ENCODE peak calls at places on chromosomes 6 and 20, in four cellular contexts. One of them, this sample, is unnamed.

GRCh38 chr20:8930691-8931090 is 138.2 kb upstream of the PLCB4 start:
- DNase-seq in fibroblast of lung: no peak
- DNase-seq in fibroblast of gingiva: peak
- DNase-seq in activated T-cell treated with anti-CD3 and anti-CD28 coated beads for 1 hour: no peak
- DNase-seq in this sample: no peak

GRCh38 chr6:18081025-18081668 is 41.3 kb downstream of the NHLRC1 start:
- DNase-seq in fibroblast of lung: peak
- DNase-seq in fibroblast of gingiva: no peak
- DNase-seq in activated T-cell treated with anti-CD3 and anti-CD28 coated beads for 1 hour: no peak
- DNase-seq in this sample: no peak

GRCh38 chr20:44862286-44862685 is 23.2 kb upstream of the YWHAB start:
- DNase-seq in fibroblast of lung: no peak
- DNase-seq in fibroblast of gingiva: no peak
- DNase-seq in activated T-cell treated with anti-CD3 and anti-CD28 coated beads for 1 hour: no peak
- DNase-seq in this sample: no peak

GRCh38 chr20:15045246-15045645 is 707.8 kb upstream of the FLRT3 start:
- DNase-seq in fibroblast of lung: no peak
- DNase-seq in fibroblast of gingiva: peak
- DNase-seq in activated T-cell treated with anti-CD3 and anti-CD28 coated beads for 1 hour: no peak
- DNase-seq in this sample: no peak

GRCh38 chr20:51354769-51355319 is 187.7 kb downstream of the NFATC2 start:
- DNase-seq in fibroblast of lung: peak
- DNase-seq in fibroblast of gingiva: no peak
- DNase-seq in activated T-cell treated with anti-CD3 and anti-CD28 coated beads for 1 hour: no peak
- DNase-seq in this sample: peak

GRCh38 chr6:93624408-93624807 is 205.0 kb upstream of the EPHA7 start:
- DNase-seq in fibroblast of lung: no peak
- DNase-seq in fibroblast of gingiva: no peak
- DNase-seq in activated T-cell treated with anti-CD3 and anti-CD28 coated beads for 1 hour: no peak
- DNase-seq in this sample: no peak

GRCh38 chr6:104418839-104419238 is 440.9 kb downstream of the HACE1 start:
- DNase-seq in fibroblast of lung: no peak
- DNase-seq in fibroblast of gingiva: no peak
- DNase-seq in activated T-cell treated with anti-CD3 and anti-CD28 coated beads for 1 hour: no peak
- DNase-seq in this sample: no peak

GRCh38 chr6:154457046-154457713 is 53.3 kb downstream of the CNKSR3 start:
- DNase-seq in fibroblast of lung: peak
- DNase-seq in fibroblast of gingiva: no peak
- DNase-seq in activated T-cell treated with anti-CD3 and anti-CD28 coated beads for 1 hour: no peak
- DNase-seq in this sample: peak

GRCh38 chr6:103798166-103798565 is 1061.6 kb downstream of the HACE1 start:
- DNase-seq in fibroblast of lung: no peak
- DNase-seq in fibroblast of gingiva: no peak
- DNase-seq in activated T-cell treated with anti-CD3 and anti-CD28 coated beads for 1 hour: no peak
- DNase-seq in this sample: no peak

GRCh38 chr20:46400253-46400652 is 6.2 kb downstream of the ELMO2 start:
- DNase-seq in fibroblast of lung: peak
- DNase-seq in fibroblast of gingiva: peak
- DNase-seq in activated T-cell treated with anti-CD3 and anti-CD28 coated beads for 1 hour: no peak
- DNase-seq in this sample: peak

GRCh38 chr6:153138930-153139329 is 7.8 kb upstream of the RGS17 start:
- DNase-seq in fibroblast of lung: no peak
- DNase-seq in fibroblast of gingiva: no peak
- DNase-seq in activated T-cell treated with anti-CD3 and anti-CD28 coated beads for 1 hour: no peak
- DNase-seq in this sample: no peak

GRCh38 chr20:56429941-56430340 is 17.9 kb downstream of the CASS4 start:
- DNase-seq in fibroblast of lung: no peak
- DNase-seq in fibroblast of gingiva: no peak
- DNase-seq in activated T-cell treated with anti-CD3 and anti-CD28 coated beads for 1 hour: no peak
- DNase-seq in this sample: no peak

GRCh38 chr6:31718294-31718693 is 3.1 kb downstream of the LY6G6D start:
- DNase-seq in fibroblast of lung: no peak
- DNase-seq in fibroblast of gingiva: no peak
- DNase-seq in activated T-cell treated with anti-CD3 and anti-CD28 coated beads for 1 hour: no peak
- DNase-seq in this sample: no peak

GRCh38 chr20:46959081-46959692 is 64.5 kb downstream of the EYA2 start:
- DNase-seq in fibroblast of lung: peak
- DNase-seq in fibroblast of gingiva: peak
- DNase-seq in activated T-cell treated with anti-CD3 and anti-CD28 coated beads for 1 hour: no peak
- DNase-seq in this sample: peak

GRCh38 chr6:34940030-34940434 is 51.0 kb downstream of the ANKS1A start:
- DNase-seq in fibroblast of lung: peak
- DNase-seq in fibroblast of gingiva: no peak
- DNase-seq in activated T-cell treated with anti-CD3 and anti-CD28 coated beads for 1 hour: no peak
- DNase-seq in this sample: no peak

GRCh38 chr6:43733471-43734293 is 36.3 kb upstream of the VEGFA start:
- DNase-seq in fibroblast of lung: no peak
- DNase-seq in fibroblast of gingiva: no peak
- DNase-seq in activated T-cell treated with anti-CD3 and anti-CD28 coated beads for 1 hour: no peak
- DNase-seq in this sample: no peak

GRCh38 chr20:58683132-58683531 is 9.5 kb upstream of the NPEPL1 start:
- DNase-seq in fibroblast of lung: no peak
- DNase-seq in fibroblast of gingiva: no peak
- DNase-seq in activated T-cell treated with anti-CD3 and anti-CD28 coated beads for 1 hour: no peak
- DNase-seq in this sample: no peak

GRCh38 chr20:10357974-10358373 is 76.0 kb downstream of the MKKS start:
- DNase-seq in fibroblast of lung: no peak
- DNase-seq in fibroblast of gingiva: no peak
- DNase-seq in activated T-cell treated with anti-CD3 and anti-CD28 coated beads for 1 hour: no peak
- DNase-seq in this sample: peak

GRCh38 chr6:161226005-161226964 is 47.6 kb downstream of the AGPAT4 start:
- DNase-seq in fibroblast of lung: no peak
- DNase-seq in fibroblast of gingiva: no peak
- DNase-seq in activated T-cell treated with anti-CD3 and anti-CD28 coated beads for 1 hour: no peak
- DNase-seq in this sample: no peak

GRCh38 chr6:109783245-109783990 is 92.3 kb downstream of the FIG4 start:
- DNase-seq in fibroblast of lung: no peak
- DNase-seq in fibroblast of gingiva: no peak
- DNase-seq in activated T-cell treated with anti-CD3 and anti-CD28 coated beads for 1 hour: no peak
- DNase-seq in this sample: peak

GRCh38 chr6:146905313-146905712 is 298.9 kb upstream of the STXBP5 start:
- DNase-seq in fibroblast of lung: peak
- DNase-seq in fibroblast of gingiva: peak
- DNase-seq in activated T-cell treated with anti-CD3 and anti-CD28 coated beads for 1 hour: no peak
- DNase-seq in this sample: peak

GRCh38 chr6:22873531-22874136 is 304.3 kb downstream of the HDGFL1 start:
- DNase-seq in fibroblast of lung: peak
- DNase-seq in fibroblast of gingiva: peak
- DNase-seq in activated T-cell treated with anti-CD3 and anti-CD28 coated beads for 1 hour: no peak
- DNase-seq in this sample: no peak

GRCh38 chr6:11586117-11586516 is 48.6 kb downstream of the TMEM170B start:
- DNase-seq in fibroblast of lung: peak
- DNase-seq in fibroblast of gingiva: peak
- DNase-seq in activated T-cell treated with anti-CD3 and anti-CD28 coated beads for 1 hour: no peak
- DNase-seq in this sample: no peak

GRCh38 chr6:46217671-46218131 is 46.9 kb upstream of the ENPP5 start:
- DNase-seq in fibroblast of lung: no peak
- DNase-seq in fibroblast of gingiva: peak
- DNase-seq in activated T-cell treated with anti-CD3 and anti-CD28 coated beads for 1 hour: no peak
- DNase-seq in this sample: no peak

This sample was measured in HCEC 1CT.